ENCODE peak calls at places on chromosomes 4 and X, in six cellular contexts. V is endothelial cell of umbilical vein, N is lower leg skin, D is uterus, Q is spleen, T is suprapubic skin. P is an unnamed sample.

GRCh38 chr4:158193171-158193749 is 17.0 kb upstream of the TMEM144 start:
- DNase-seq in V (peak), N (no peak), D (no peak), Q (no peak), T (no peak), P (no peak)

GRCh38 chrX:153568612-153569011 is 30.3 kb downstream of the CCNQ start:
- DNase-seq in V (no peak), N (no peak), D (no peak), Q (no peak), T (no peak), P (no peak)

GRCh38 chr4:80153800-80154546 is 43.3 kb upstream of the PRDM8 start:
- DNase-seq in V (no peak), N (no peak), D (no peak), Q (no peak), T (no peak), P (no peak)

GRCh38 chr4:147599764-147600163 is 17.4 kb upstream of the TMEM184C start:
- DNase-seq in V (no peak), N (no peak), D (no peak), Q (no peak), T (no peak), P (no peak)

GRCh38 chrX:118528089-118528753 is 32.6 kb downstream of the DOCK11 start:
- DNase-seq in V (no peak), N (no peak), D (no peak), Q (peak), T (no peak), P (no peak)

GRCh38 chrX:13334491-13334890 is 14.6 kb upstream of the ATXN3L start:
- DNase-seq in V (no peak), N (no peak), D (no peak), Q (no peak), T (no peak), P (no peak)

GRCh38 chrX:104419211-104419610 is 146.8 kb upstream of the IL1RAPL2 start:
- DNase-seq in V (no peak), N (peak), D (no peak), Q (no peak), T (no peak), P (no peak)

GRCh38 chr4:47002593-47002992 is 9.2 kb upstream of the GABRA4 start:
- DNase-seq in V (no peak), N (no peak), D (no peak), Q (no peak), T (no peak), P (no peak)

GRCh38 chr4:168924648-168925047 is 85.4 kb downstream of the CBR4 start:
- DNase-seq in V (no peak), N (no peak), D (no peak), Q (no peak), T (no peak), P (no peak)

GRCh38 chr4:16442296-16442695 is 216.0 kb upstream of the TAPT1 start:
- DNase-seq in V (no peak), N (no peak), D (no peak), Q (no peak), T (no peak), P (no peak)

GRCh38 chrX:66163849-66164401 is at the start of gene HEPH:
- DNase-seq in V (no peak), N (no peak), D (peak), Q (no peak), T (no peak), P (no peak)

GRCh38 chr4:184664445-184665210 is 15.1 kb downstream of the PRIMPOL start:
- DNase-seq in V (no peak), N (no peak), D (no peak), Q (no peak), T (no peak), P (no peak)

GRCh38 chr4:161817822-161818412 is 345.9 kb downstream of the FSTL5 start:
- DNase-seq in V (no peak), N (no peak), D (no peak), Q (peak), T (no peak), P (no peak)

GRCh38 chr4:97504713-97505112 is 638.6 kb downstream of the STPG2 start:
- DNase-seq in V (no peak), N (no peak), D (no peak), Q (no peak), T (no peak), P (no peak)

GRCh38 chrX:3962511-3963350 is 249.3 kb upstream of the PRKX start:
- DNase-seq in V (peak), N (no peak), D (no peak), Q (no peak), T (no peak), P (no peak)

GRCh38 chr4:7388627-7389026 is 46.1 kb downstream of the PSAPL1 start:
- DNase-seq in V (no peak), N (no peak), D (peak), Q (peak), T (peak), P (no peak)

GRCh38 chrX:11341274-11342256 is 48.4 kb downstream of the AMELX start:
- DNase-seq in V (peak), N (peak), D (peak), Q (no peak), T (peak), P (peak)

GRCh38 chrX:14357314-14357713 is 172.0 kb upstream of the GLRA2 start:
- DNase-seq in V (no peak), N (no peak), D (no peak), Q (no peak), T (no peak), P (no peak)

GRCh38 chr4:137819964-137820383 is 287.7 kb upstream of the PCDH18 start:
- DNase-seq in V (peak), N (no peak), D (no peak), Q (no peak), T (no peak), P (no peak)

GRCh38 chrX:140091276-140091886 is 126.1 kb upstream of the CXorf66 start:
- DNase-seq in V (no peak), N (no peak), D (peak), Q (peak), T (no peak), P (no peak)

GRCh38 chr4:100108869-100109268 is 81.4 kb downstream of the DDIT4L start:
- DNase-seq in V (no peak), N (no peak), D (no peak), Q (no peak), T (no peak), P (no peak)

GRCh38 chr4:80336582-80336981 is 1.1 kb downstream of the CFAP299 start:
- DNase-seq in V (peak), N (no peak), D (no peak), Q (peak), T (no peak), P (no peak)

GRCh38 chr4:182917182-182918043 is at the start of gene DCTD:
- DNase-seq in V (peak), N (peak), D (peak), Q (peak), T (no peak), P (peak)

GRCh38 chr4:56681158-56681848 is at the start of gene HOPX:
- DNase-seq in V (peak), N (peak), D (no peak), Q (no peak), T (no peak), P (no peak)

GRCh38 chr4:158873795-158874359 is 105.1 kb downstream of the FNIP2 start:
- DNase-seq in V (peak), N (no peak), D (no peak), Q (no peak), T (no peak), P (no peak)

GRCh38 chrX:133412246-133412645 is 3.0 kb downstream of the GPC4 start:
- DNase-seq in V (no peak), N (no peak), D (no peak), Q (no peak), T (no peak), P (no peak)

GRCh38 chrX:133410555-133410954 is 4.7 kb downstream of the GPC4 start:
- DNase-seq in V (no peak), N (no peak), D (no peak), Q (no peak), T (no peak), P (no peak)

GRCh38 chrX:133414399-133415275 is 652 bp downstream of the GPC4 start:
- DNase-seq in V (no peak), N (no peak), D (peak), Q (no peak), T (no peak), P (no peak)

GRCh38 chrX:133413218-133413925 is 1.9 kb downstream of the GPC4 start:
- DNase-seq in V (no peak), N (no peak), D (no peak), Q (no peak), T (no peak), P (no peak)

GRCh38 chrX:133412665-133413064 is 2.6 kb downstream of the GPC4 start:
- DNase-seq in V (no peak), N (no peak), D (no peak), Q (no peak), T (no peak), P (no peak)
- H3K4me3 ChIP-seq in V (no peak), N (no peak), D (no peak), Q (no peak), T (peak), P (peak)

GRCh38 chr4:83455300-83456183 is at the start of the genes HELQ and MRPS18C:
- DNase-seq in V (peak), N (peak), D (peak), Q (peak), T (peak), P (peak)
- TF ChIP-seq POLR2A in V (peak), N (no peak), D (peak), Q (peak), T (peak), P (peak)

DNA sequence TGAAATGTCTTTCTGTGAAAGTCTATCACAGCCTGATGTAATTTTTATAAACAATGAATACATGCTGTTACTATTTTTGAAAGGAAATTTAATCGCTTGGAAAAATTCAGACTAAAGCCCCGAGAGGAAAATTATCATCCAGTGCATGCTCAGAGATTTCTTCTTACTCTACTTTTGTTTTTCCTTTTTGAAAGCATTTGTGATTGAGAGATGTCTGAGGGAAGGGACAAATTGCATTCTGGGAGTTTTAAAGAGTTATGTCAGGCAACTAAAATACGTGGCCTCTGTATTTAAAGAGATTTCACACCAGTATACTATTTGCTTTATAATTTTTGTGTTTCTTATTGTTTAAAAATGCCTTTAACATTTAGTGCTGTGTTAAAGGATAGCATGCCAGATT is 1.4 kb upstream of the ZFX start:
- DNase-seq in V (peak), N (no peak), D (no peak), Q (no peak), T (no peak), P (no peak)
- H3K4me3 ChIP-seq in V (peak), N (no peak), D (peak), Q (no peak), T (peak), P (peak)

GRCh38 chrX:119783026-119783425 is 8.4 kb downstream of the RPL39 start:
- DNase-seq in V (no peak), N (no peak), D (no peak), Q (peak), T (no peak), P (no peak)

GRCh38 chrX:119784747-119785446 is 6.5 kb downstream of the RPL39 start:
- DNase-seq in V (peak), N (no peak), D (no peak), Q (peak), T (no peak), P (no peak)
- TF ChIP-seq POLR2A in V (no peak), N (no peak), D (no peak), Q (no peak), T (no peak), P (no peak)